ENCODE peak calls at places on chromosome 1, in five cellular contexts. One of them, this sample, is unnamed.

GRCh38 chr1:184945034-184945433 is 29.3 kb downstream of the NIBAN1 start:
- DNase-seq in HT-29: no peak
- DNase-seq in Caki2: no peak
- DNase-seq in glutamatergic neuron: no peak
- DNase-seq in GM12892: peak
- DNase-seq in this sample: no peak

GRCh38 chr1:89918794-89919155 is 76.1 kb upstream of the ZNF326 start:
- DNase-seq in HT-29: no peak
- DNase-seq in Caki2: peak
- DNase-seq in glutamatergic neuron: no peak
- DNase-seq in GM12892: no peak
- DNase-seq in this sample: no peak

GRCh38 chr1:40848530-40849189 is 13.5 kb downstream of the CITED4 start:
- DNase-seq in HT-29: peak
- DNase-seq in Caki2: peak
- DNase-seq in glutamatergic neuron: peak
- DNase-seq in GM12892: no peak
- DNase-seq in this sample: no peak

GRCh38 chr1:231949277-231950122 is 322.9 kb downstream of the DISC1 start:
- DNase-seq in HT-29: no peak
- DNase-seq in Caki2: no peak
- DNase-seq in glutamatergic neuron: no peak
- DNase-seq in GM12892: no peak
- DNase-seq in this sample: no peak

GRCh38 chr1:3170566-3171453 is 101.8 kb downstream of the PRDM16 start:
- DNase-seq in HT-29: no peak
- DNase-seq in Caki2: no peak
- DNase-seq in glutamatergic neuron: no peak
- DNase-seq in GM12892: no peak
- DNase-seq in this sample: peak

GRCh38 chr1:8302181-8302681 is 15.7 kb upstream of the SLC45A1 start:
- DNase-seq in HT-29: no peak
- DNase-seq in Caki2: no peak
- DNase-seq in glutamatergic neuron: no peak
- DNase-seq in GM12892: no peak
- DNase-seq in this sample: no peak

GRCh38 chr1:148353461-148354283 is 129.4 kb downstream of the PPIAL4G start:
- DNase-seq in HT-29: peak
- DNase-seq in Caki2: no peak
- DNase-seq in glutamatergic neuron: no peak
- DNase-seq in GM12892: no peak
- DNase-seq in this sample: no peak

GRCh38 chr1:96233422-96233821 is 488.2 kb upstream of the PTBP2 start:
- DNase-seq in HT-29: no peak
- DNase-seq in Caki2: no peak
- DNase-seq in glutamatergic neuron: no peak
- DNase-seq in GM12892: no peak
- DNase-seq in this sample: no peak

GRCh38 chr1:117171900-117172501 is 38.7 kb downstream of the VTCN1 start:
- DNase-seq in HT-29: no peak
- DNase-seq in Caki2: peak
- DNase-seq in glutamatergic neuron: no peak
- DNase-seq in GM12892: no peak
- DNase-seq in this sample: no peak

GRCh38 chr1:37691497-37692077 is 729 bp upstream of the CDCA8 start:
- DNase-seq in HT-29: peak
- DNase-seq in Caki2: peak
- DNase-seq in glutamatergic neuron: peak
- DNase-seq in GM12892: no peak
- DNase-seq in this sample: peak

GRCh38 chr1:119702384-119702783 is 9.3 kb upstream of the PHGDH start:
- DNase-seq in HT-29: no peak
- DNase-seq in Caki2: no peak
- DNase-seq in glutamatergic neuron: no peak
- DNase-seq in GM12892: no peak
- DNase-seq in this sample: no peak

GRCh38 chr1:242185728-242186127 is 186.8 kb upstream of the MAP1LC3C start:
- DNase-seq in HT-29: no peak
- DNase-seq in Caki2: no peak
- DNase-seq in glutamatergic neuron: no peak
- DNase-seq in GM12892: no peak
- DNase-seq in this sample: no peak

GRCh38 chr1:92043621-92044020 is 13.8 kb downstream of the EPHX4 start:
- DNase-seq in HT-29: no peak
- DNase-seq in Caki2: no peak
- DNase-seq in glutamatergic neuron: no peak
- DNase-seq in GM12892: no peak
- DNase-seq in this sample: no peak

GRCh38 chr1:196445775-196446174 is 162.5 kb downstream of the KCNT2 start:
- DNase-seq in HT-29: no peak
- DNase-seq in Caki2: no peak
- DNase-seq in glutamatergic neuron: no peak
- DNase-seq in GM12892: no peak
- DNase-seq in this sample: no peak

GRCh38 chr1:21451212-21451611 is 11.3 kb downstream of the NBPF3 start:
- DNase-seq in HT-29: no peak
- DNase-seq in Caki2: peak
- DNase-seq in glutamatergic neuron: no peak
- DNase-seq in GM12892: no peak
- DNase-seq in this sample: no peak

GRCh38 chr1:30908886-30909777 is 574 bp upstream of the SDC3 start:
- DNase-seq in HT-29: no peak
- DNase-seq in Caki2: no peak
- DNase-seq in glutamatergic neuron: no peak
- DNase-seq in GM12892: no peak
- DNase-seq in this sample: peak

GRCh38 chr1:219296916-219297315 is 123.2 kb downstream of the LYPLAL1 start:
- DNase-seq in HT-29: no peak
- DNase-seq in Caki2: no peak
- DNase-seq in glutamatergic neuron: no peak
- DNase-seq in GM12892: no peak
- DNase-seq in this sample: no peak

GRCh38 chr1:115067460-115067859 is 21.8 kb downstream of the TSPAN2 start:
- DNase-seq in HT-29: peak
- DNase-seq in Caki2: no peak
- DNase-seq in glutamatergic neuron: no peak
- DNase-seq in GM12892: no peak
- DNase-seq in this sample: no peak

GRCh38 chr1:226708342-226708780 is 30.7 kb downstream of the ITPKB start:
- DNase-seq in HT-29: no peak
- DNase-seq in Caki2: no peak
- DNase-seq in glutamatergic neuron: no peak
- DNase-seq in GM12892: no peak
- DNase-seq in this sample: no peak

GRCh38 chr1:179774033-179774432 is 30.9 kb downstream of the FAM163A start:
- DNase-seq in HT-29: no peak
- DNase-seq in Caki2: no peak
- DNase-seq in glutamatergic neuron: no peak
- DNase-seq in GM12892: no peak
- DNase-seq in this sample: no peak

GRCh38 chr1:92494485-92495141 is 7.9 kb upstream of the GFI1 start:
- DNase-seq in HT-29: no peak
- DNase-seq in Caki2: no peak
- DNase-seq in glutamatergic neuron: no peak
- DNase-seq in GM12892: no peak
- DNase-seq in this sample: no peak

GRCh38 chr1:200162861-200163260 is 135.4 kb downstream of the NR5A2 start:
- DNase-seq in HT-29: no peak
- DNase-seq in Caki2: no peak
- DNase-seq in glutamatergic neuron: no peak
- DNase-seq in GM12892: no peak
- DNase-seq in this sample: no peak